ENCODE peak calls at places on chromosomes 2 and 18, in nine cellular contexts. J is HT-29; Y is gastrocnemius medialis; F is cardiac muscle cell; E is GM19239; C is stimulated activated CD4-positive, alpha-beta T cell treated with anti-CD3 and anti-CD28 coated beads, Interleukin-12 subunit alpha, Interleukin-12 subunit beta, amount 100 ng/mL, for 4 hours; P is M059J; Q is Calu3; D is stromal cell of bone marrow. X is an unnamed sample.
A peak's percentile ranks its signal among the peaks of the same experiment; 100 is the strongest.

GRCh38 chr2:121529439-121530209 is 1.1 kb upstream of the RNU4ATAC start:
- DNase-seq in J (no peak), Y (peak; percentile 54), F (peak; percentile 75), E (peak; percentile 19), C (no peak), P (peak; percentile 52), Q (peak; percentile 30), D (no peak), X (peak; percentile 26)

GRCh38 chr2:6441800-6442199 is 423.9 kb downstream of the CMPK2 start:
- DNase-seq in J (no peak), Y (no peak), F (no peak), E (no peak), C (no peak), P (peak; percentile 2), Q (no peak), D (no peak), X (peak; percentile 79)

GRCh38 chr2:73952499-73953446 is 26.1 kb downstream of the DGUOK start:
- DNase-seq in J (no peak), Y (peak; percentile 29), F (peak; percentile 62), E (no peak), C (no peak), P (peak; percentile 72), Q (no peak), D (peak; percentile 57), X (peak; percentile 37)

GRCh38 chr2:73925853-73926492 is 707 bp upstream of the DGUOK start:
- DNase-seq in J (peak; percentile 69), Y (no peak), F (no peak), E (no peak), C (no peak), P (no peak), Q (peak; percentile 84), D (no peak), X (no peak)

GRCh38 chr2:74740395-74741075 is 86.5 kb downstream of the SEMA4F start:
- DNase-seq in J (peak; percentile 66), Y (peak; percentile 71), F (peak; percentile 89), E (no peak), C (no peak), P (peak; percentile 97), Q (peak; percentile 86), D (peak; percentile 92), X (peak; percentile 98)

GRCh38 chr2:85920810-85921545 is 32.2 kb upstream of the ST3GAL5 start:
- DNase-seq in J (no peak), Y (peak; percentile 50), F (peak; percentile 67), E (no peak), C (no peak), P (peak; percentile 67), Q (no peak), D (no peak), X (peak; percentile 63)

GRCh38 chr2:30293303-30293912 is 62.1 kb downstream of the LBH start:
- DNase-seq in J (peak; percentile 42), Y (no peak), F (peak; percentile 28), E (no peak), C (no peak), P (peak; percentile 94), Q (peak; percentile 41), D (peak; percentile 65), X (peak; percentile 100)

GRCh38 chr2:98769784-98770183 is 38.9 kb upstream of the MGAT4A start:
- DNase-seq in J (peak; percentile 36), Y (no peak), F (no peak), E (no peak), C (no peak), P (no peak), Q (peak; percentile 27), D (no peak), X (no peak)

GRCh38 chr2:61619561-61619960 is 81.4 kb upstream of the XPO1 start:
- DNase-seq in J (no peak), Y (no peak), F (no peak), E (no peak), C (no peak), P (no peak), Q (no peak), D (no peak), X (no peak)

GRCh38 chr2:120785228-120785966 is 49.7 kb downstream of the GLI2 start:
- DNase-seq in J (no peak), Y (no peak), F (no peak), E (no peak), C (no peak), P (no peak), Q (no peak), D (no peak), X (no peak)

GRCh38 chr2:174028935-174029334 is 63.8 kb upstream of the SP3 start:
- DNase-seq in J (no peak), Y (no peak), F (no peak), E (no peak), C (no peak), P (no peak), Q (no peak), D (no peak), X (no peak)

GRCh38 chr18:332721-333513 is 65.1 kb upstream of the THOC1 start:
- DNase-seq in J (no peak), Y (peak; percentile 55), F (peak; percentile 41), E (no peak), C (no peak), P (no peak), Q (no peak), D (no peak), X (no peak)

GRCh38 chr2:61924895-61925663 is 19.6 kb downstream of the COMMD1 start:
- DNase-seq in J (no peak), Y (no peak), F (no peak), E (no peak), C (no peak), P (no peak), Q (no peak), D (no peak), X (no peak)

GRCh38 chr2:21561965-21562364 is 438.2 kb downstream of the TDRD15 start:
- DNase-seq in J (no peak), Y (no peak), F (no peak), E (no peak), C (no peak), P (no peak), Q (no peak), D (no peak), X (no peak)

GRCh38 chr2:37189452-37190153 is 1.1 kb upstream of the SULT6B1 start:
- DNase-seq in J (peak; percentile 79), Y (no peak), F (peak; percentile 83), E (no peak), C (no peak), P (peak; percentile 90), Q (peak; percentile 70), D (peak; percentile 80), X (peak; percentile 94)

GRCh38 chr2:197191948-197192338 is 118.6 kb downstream of the ANKRD44 start:
- DNase-seq in J (no peak), Y (no peak), F (no peak), E (no peak), C (no peak), P (no peak), Q (no peak), D (no peak), X (no peak)

GRCh38 chr18:26965206-26965605 is 99.7 kb upstream of the AQP4 start:
- DNase-seq in J (no peak), Y (no peak), F (no peak), E (no peak), C (no peak), P (no peak), Q (no peak), D (no peak), X (no peak)

GRCh38 chr2:150487537-150488429 is at the start of gene RND3:
- DNase-seq in J (peak; percentile 99), Y (peak; percentile 93), F (peak; percentile 99), E (peak; percentile 31), C (peak; percentile 23), P (peak; percentile 98), Q (peak; percentile 96), D (peak; percentile 99), X (peak; percentile 98)

GRCh38 chr2:45418532-45418931 is 192.5 kb downstream of the SRBD1 start:
- DNase-seq in J (no peak), Y (no peak), F (no peak), E (no peak), C (no peak), P (no peak), Q (no peak), D (no peak), X (no peak)

GRCh38 chr18:32271649-32272324 is 81.9 kb downstream of the MEP1B start:
- DNase-seq in J (peak; percentile 39), Y (no peak), F (peak; percentile 77), E (peak; percentile 23), C (no peak), P (peak; percentile 8), Q (peak; percentile 61), D (peak; percentile 18), X (peak; percentile 7)

GRCh38 chr2:84980263-84980983 is 9.5 kb downstream of the KCMF1 start:
- DNase-seq in J (peak; percentile 26), Y (no peak), F (no peak), E (no peak), C (no peak), P (peak; percentile 54), Q (peak; percentile 45), D (no peak), X (no peak)

GRCh38 chr2:233119806-233120205 is 59.7 kb downstream of the INPP5D start:
- DNase-seq in J (no peak), Y (no peak), F (no peak), E (no peak), C (no peak), P (no peak), Q (no peak), D (no peak), X (no peak)

GRCh38 chr18:51125976-51126375 is 71.5 kb downstream of the MEX3C start:
- DNase-seq in J (no peak), Y (no peak), F (no peak), E (no peak), C (no peak), P (no peak), Q (no peak), D (no peak), X (no peak)

GRCh38 chr2:229297284-229297683 is 26.2 kb upstream of the PID1 start:
- DNase-seq in J (no peak), Y (no peak), F (peak; percentile 80), E (no peak), C (no peak), P (peak; percentile 26), Q (no peak), D (no peak), X (no peak)

GRCh38 chr2:224405841-224406370 is 4.0 kb upstream of the FAM124B start:
- DNase-seq in J (no peak), Y (no peak), F (peak; percentile 12), E (no peak), C (no peak), P (peak; percentile 12), Q (no peak), D (no peak), X (no peak)

GRCh38 chr18:361941-362913 is 94.4 kb upstream of the THOC1 start:
- DNase-seq in J (no peak), Y (peak; percentile 67), F (peak; percentile 72), E (no peak), C (no peak), P (peak; percentile 97), Q (peak; percentile 15), D (peak; percentile 76), X (peak; percentile 17)

GRCh38 chr18:46333371-46334199 is 229.4 kb downstream of the HAUS1 start:
- DNase-seq in J (no peak), Y (no peak), F (peak; percentile 33), E (no peak), C (no peak), P (peak; percentile 49), Q (peak; percentile 19), D (no peak), X (no peak)

X was measured in A172.